ENCODE peak calls at places on chromosomes 16 and 17, in five cellular contexts. One of them, this sample, is unnamed.
A peak's percentile ranks its signal among the peaks of the same experiment; 100 is the strongest.

GRCh38 chr17:48307814-48308411 is 122.1 kb downstream of the SKAP1 start:
- DNase-seq in skeletal muscle cell: peak; percentile 13
- DNase-seq in AG10803: peak; percentile 75
- DNase-seq in nucleus accumbens: no peak
- DNase-seq in COLO829: peak; percentile 28
- DNase-seq in this sample: peak; percentile 79

GRCh38 chr17:18248300-18248731 is 10.2 kb downstream of the FLII start:
- DNase-seq in skeletal muscle cell: no peak
- DNase-seq in AG10803: peak; percentile 59
- DNase-seq in nucleus accumbens: no peak
- DNase-seq in COLO829: peak; percentile 82
- DNase-seq in this sample: peak; percentile 75

GRCh38 chr16:35798885-35799426 is 2339.5 kb downstream of the TP53TG3F start:
- DNase-seq in skeletal muscle cell: no peak
- DNase-seq in AG10803: no peak
- DNase-seq in nucleus accumbens: no peak
- DNase-seq in COLO829: no peak
- DNase-seq in this sample: no peak

GRCh38 chr17:29124931-29125270 is 55.3 kb downstream of the MYO18A start:
- DNase-seq in skeletal muscle cell: no peak
- DNase-seq in AG10803: no peak
- DNase-seq in nucleus accumbens: no peak
- DNase-seq in COLO829: no peak
- DNase-seq in this sample: no peak

GRCh38 chr16:57261806-57262205 is 16.7 kb downstream of the ARL2BP start:
- DNase-seq in skeletal muscle cell: no peak
- DNase-seq in AG10803: no peak
- DNase-seq in nucleus accumbens: no peak
- DNase-seq in COLO829: no peak
- DNase-seq in this sample: no peak

GRCh38 chr17:34305606-34306005 is 13.6 kb upstream of the CCL8 start:
- DNase-seq in skeletal muscle cell: no peak
- DNase-seq in AG10803: peak; percentile 37
- DNase-seq in nucleus accumbens: no peak
- DNase-seq in COLO829: no peak
- DNase-seq in this sample: no peak

GRCh38 chr17:81418710-81419332 is 23.6 kb downstream of the BAHCC1 start:
- DNase-seq in skeletal muscle cell: no peak
- DNase-seq in AG10803: no peak
- DNase-seq in nucleus accumbens: no peak
- DNase-seq in COLO829: no peak
- DNase-seq in this sample: peak; percentile 46

GRCh38 chr16:47198180-47198575 is 54.4 kb upstream of the NETO2 start:
- DNase-seq in skeletal muscle cell: no peak
- DNase-seq in AG10803: no peak
- DNase-seq in nucleus accumbens: no peak
- DNase-seq in COLO829: no peak
- DNase-seq in this sample: no peak

GRCh38 chr17:6507535-6507934 is 48.8 kb downstream of the PITPNM3 start:
- DNase-seq in skeletal muscle cell: peak; percentile 59
- DNase-seq in AG10803: peak; percentile 81
- DNase-seq in nucleus accumbens: no peak
- DNase-seq in COLO829: peak; percentile 19
- DNase-seq in this sample: no peak

GRCh38 chr16:84183911-84184310 is 2.9 kb downstream of the TAF1C start:
- DNase-seq in skeletal muscle cell: no peak
- DNase-seq in AG10803: no peak
- DNase-seq in nucleus accumbens: no peak
- DNase-seq in COLO829: no peak
- DNase-seq in this sample: no peak

GRCh38 chr16:2483160-2483559 is 8.2 kb downstream of the TBC1D24 start:
- DNase-seq in skeletal muscle cell: no peak
- DNase-seq in AG10803: peak; percentile 52
- DNase-seq in nucleus accumbens: no peak
- DNase-seq in COLO829: no peak
- DNase-seq in this sample: no peak

GRCh38 chr17:15444805-15445204 is 22.6 kb downstream of the CDRT4 start:
- DNase-seq in skeletal muscle cell: no peak
- DNase-seq in AG10803: peak; percentile 30
- DNase-seq in nucleus accumbens: no peak
- DNase-seq in COLO829: no peak
- DNase-seq in this sample: no peak

GRCh38 chr17:80802626-80803450 is 188.8 kb upstream of the CHMP6 start:
- DNase-seq in skeletal muscle cell: no peak
- DNase-seq in AG10803: no peak
- DNase-seq in nucleus accumbens: no peak
- DNase-seq in COLO829: no peak
- DNase-seq in this sample: no peak

GRCh38 chr16:65392831-65393565 is 271.1 kb upstream of the CDH11 start:
- DNase-seq in skeletal muscle cell: no peak
- DNase-seq in AG10803: no peak
- DNase-seq in nucleus accumbens: no peak
- DNase-seq in COLO829: no peak
- DNase-seq in this sample: no peak

GRCh38 chr17:33178641-33179040 is 114.5 kb downstream of the ASIC2 start:
- DNase-seq in skeletal muscle cell: no peak
- DNase-seq in AG10803: no peak
- DNase-seq in nucleus accumbens: no peak
- DNase-seq in COLO829: no peak
- DNase-seq in this sample: no peak

GRCh38 chr17:21217346-21217745 is 3.4 kb upstream of the TMEM11 start:
- DNase-seq in skeletal muscle cell: no peak
- DNase-seq in AG10803: no peak
- DNase-seq in nucleus accumbens: no peak
- DNase-seq in COLO829: no peak
- DNase-seq in this sample: no peak

GRCh38 chr17:54530398-54530797 is 370.3 kb upstream of the TOM1L1 start:
- DNase-seq in skeletal muscle cell: no peak
- DNase-seq in AG10803: no peak
- DNase-seq in nucleus accumbens: no peak
- DNase-seq in COLO829: no peak
- DNase-seq in this sample: no peak

GRCh38 chr16:38941-39892 is 14.2 kb downstream of the POLR3K start:
- DNase-seq in skeletal muscle cell: no peak
- DNase-seq in AG10803: no peak
- DNase-seq in nucleus accumbens: no peak
- DNase-seq in COLO829: no peak
- DNase-seq in this sample: peak; percentile 81

GRCh38 chr17:17935321-17936271 is 36.6 kb downstream of the TOM1L2 start:
- DNase-seq in skeletal muscle cell: peak; percentile 82
- DNase-seq in AG10803: peak; percentile 96
- DNase-seq in nucleus accumbens: no peak
- DNase-seq in COLO829: no peak
- DNase-seq in this sample: no peak

This sample was measured in NAMALWA.